ENCODE peak calls at places on chromosomes 6 and 20, in six cellular contexts. B is neuronal stem cell, W is H1, E is H9, K is IMR-90, G is mesenchymal stem cell. Z is an unnamed sample.

GRCh38 chr6:108660251-108660650 is 99.5 kb downstream of the FOXO3 start:
- DNase-seq in B (no peak), W (no peak), E (no peak), K (no peak), G (no peak), Z (no peak)

GRCh38 chr6:112117554-112117953 is 30.2 kb downstream of the FAM229B start:
- DNase-seq in B (no peak), W (no peak), E (no peak), K (peak; percentile 62), G (peak; percentile 24), Z (no peak)

GRCh38 chr6:20564269-20564668 is 30.0 kb downstream of the CDKAL1 start:
- DNase-seq in B (peak; percentile 12), W (no peak), E (no peak), K (peak; percentile 27), G (peak; percentile 37), Z (no peak)

GRCh38 chr20:7868108-7868507 is 72.2 kb downstream of the HAO1 start:
- DNase-seq in B (no peak), W (no peak), E (no peak), K (no peak), G (no peak), Z (no peak)

GRCh38 chr20:63172726-63173125 is 43.2 kb downstream of the YTHDF1 start:
- DNase-seq in B (no peak), W (peak; percentile 82), E (peak; percentile 71), K (no peak), G (no peak), Z (no peak)

GRCh38 chr6:23302499-23302898 is 733.1 kb downstream of the HDGFL1 start:
- DNase-seq in B (no peak), W (no peak), E (no peak), K (no peak), G (no peak), Z (no peak)

GRCh38 chr6:39812853-39813533 is 20.8 kb downstream of the DAAM2 start:
- DNase-seq in B (no peak), W (no peak), E (no peak), K (peak; percentile 68), G (peak; percentile 79), Z (no peak)

GRCh38 chr6:41450581-41450980 is 95.6 kb upstream of the FOXP4 start:
- DNase-seq in B (no peak), W (no peak), E (no peak), K (no peak), G (no peak), Z (no peak)

GRCh38 chr6:16413399-16413798 is 175.0 kb downstream of the GMPR start:
- DNase-seq in B (no peak), W (no peak), E (no peak), K (peak; percentile 37), G (no peak), Z (no peak)

GRCh38 chr6:138182939-138183791 is 21.4 kb downstream of the ARFGEF3 start:
- DNase-seq in B (no peak), W (peak; percentile 55), E (peak; percentile 38), K (no peak), G (no peak), Z (no peak)

GRCh38 chr20:23144856-23145255 is 58.7 kb upstream of the CD93 start:
- DNase-seq in B (no peak), W (no peak), E (no peak), K (no peak), G (no peak), Z (no peak)

GRCh38 chr20:15045246-15045645 is 707.8 kb upstream of the FLRT3 start:
- DNase-seq in B (no peak), W (no peak), E (no peak), K (no peak), G (no peak), Z (no peak)

GRCh38 chr20:11890331-11891080 is 27.2 kb upstream of the BTBD3 start:
- DNase-seq in B (peak; percentile 91), W (peak; percentile 92), E (peak; percentile 97), K (peak; percentile 91), G (peak; percentile 89), Z (peak; percentile 99)

GRCh38 chr20:38590682-38591483 is 9.9 kb downstream of the ADIG start:
- DNase-seq in B (no peak), W (no peak), E (no peak), K (no peak), G (no peak), Z (no peak)

GRCh38 chr6:27867051-27867940 is 44.9 kb downstream of the OR2B2 start:
- DNase-seq in B (peak; percentile 60), W (peak; percentile 94), E (peak; percentile 86), K (peak; percentile 78), G (peak; percentile 81), Z (peak; percentile 41)

GRCh38 chr6:47440722-47441121 is 36.9 kb upstream of the CD2AP start:
- DNase-seq in B (no peak), W (no peak), E (no peak), K (no peak), G (no peak), Z (no peak)

GRCh38 chr6:42569102-42570028 is 5.5 kb downstream of the UBR2 start:
- DNase-seq in B (no peak), W (no peak), E (no peak), K (peak; percentile 95), G (peak; percentile 85), Z (peak; percentile 56)

GRCh38 chr6:169723991-169724553 is at the start of gene PHF10:
- DNase-seq in B (peak; percentile 56), W (no peak), E (no peak), K (no peak), G (peak; percentile 37), Z (no peak)

GRCh38 chr20:41154436-41155176 is 17.3 kb downstream of the PLCG1 start:
- DNase-seq in B (no peak), W (no peak), E (no peak), K (no peak), G (no peak), Z (no peak)

DNA sequence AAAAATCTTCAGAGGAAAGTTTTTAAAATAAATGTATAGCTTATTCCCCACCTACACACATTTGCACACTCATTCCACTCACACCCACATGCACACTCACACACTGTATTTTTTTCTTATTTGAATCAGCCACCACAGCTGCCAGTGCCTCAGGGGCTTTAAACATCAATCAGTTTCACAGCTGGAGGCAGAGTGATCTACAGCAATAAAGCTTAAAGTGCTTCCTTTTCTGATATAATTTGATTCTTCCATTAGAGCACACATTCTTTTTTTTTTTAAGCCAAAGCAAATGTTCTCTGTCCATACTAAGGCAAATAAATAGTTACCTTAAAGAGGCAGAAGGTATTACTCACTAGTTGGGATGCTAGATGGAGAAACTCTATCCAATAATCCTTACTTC is 498.8 kb upstream of the POU3F2 start:
- DNase-seq in B (no peak), W (no peak), E (no peak), K (no peak), G (no peak), Z (no peak)
- H4K91ac ChIP-seq in B (no peak overlapping the region), W (no peak overlapping the region), E (no peak overlapping the region), K (no peak overlapping the region), G (no peak overlapping the region), Z (no peak overlapping the region)

GRCh38 chr20:13432126-13432525 is 206.6 kb downstream of the TASP1 start:
- DNase-seq in B (no peak), W (no peak), E (no peak), K (no peak), G (peak; percentile 22), Z (no peak)

GRCh38 chr20:13428684-13429083 is 207.6 kb downstream of the ISM1 start:
- DNase-seq in B (no peak), W (no peak), E (no peak), K (no peak), G (no peak), Z (no peak)

GRCh38 chr20:13425401-13425800 is 204.3 kb downstream of the ISM1 start:
- DNase-seq in B (no peak), W (no peak), E (no peak), K (no peak), G (no peak), Z (no peak)

GRCh38 chr20:13426870-13427269 is 205.8 kb downstream of the ISM1 start:
- DNase-seq in B (no peak), W (no peak), E (no peak), K (no peak), G (no peak), Z (peak; percentile 68)

GRCh38 chr20:13430346-13431002 is 208.3 kb downstream of the TASP1 start:
- DNase-seq in B (no peak), W (no peak), E (no peak), K (peak; percentile 29), G (no peak), Z (peak; percentile 16)
- H3K4me2 ChIP-seq in B (no peak overlapping the region), W (no peak overlapping the region), E (no peak overlapping the region), K (no peak overlapping the region), G (no peak overlapping the region), Z (no peak overlapping the region)

GRCh38 chr6:131890091-131890490 is 61.1 kb downstream of the CCN2 start:
- DNase-seq in B (no peak), W (no peak), E (no peak), K (no peak), G (no peak), Z (no peak)

GRCh38 chr6:131885237-131885636 is 65.9 kb downstream of the CCN2 start:
- DNase-seq in B (no peak), W (no peak), E (no peak), K (no peak), G (no peak), Z (no peak)

GRCh38 chr6:131886517-131886916 is 64.7 kb downstream of the CCN2 start:
- DNase-seq in B (no peak), W (no peak), E (no peak), K (no peak), G (no peak), Z (no peak)
- H4K91ac ChIP-seq in B (no peak overlapping the region), W (no peak overlapping the region), E (no peak overlapping the region), K (no peak overlapping the region), G (no peak overlapping the region), Z (no peak overlapping the region)

GRCh38 chr6:154284313-154284853 is 72.2 kb downstream of the IPCEF1 start:
- DNase-seq in B (no peak), W (no peak), E (no peak), K (no peak), G (no peak), Z (no peak)
- H3K4me2 ChIP-seq in B (no peak overlapping the region), W (no peak overlapping the region), E (no peak overlapping the region), K (no peak overlapping the region), G (no peak overlapping the region), Z (no peak overlapping the region)

DNA sequence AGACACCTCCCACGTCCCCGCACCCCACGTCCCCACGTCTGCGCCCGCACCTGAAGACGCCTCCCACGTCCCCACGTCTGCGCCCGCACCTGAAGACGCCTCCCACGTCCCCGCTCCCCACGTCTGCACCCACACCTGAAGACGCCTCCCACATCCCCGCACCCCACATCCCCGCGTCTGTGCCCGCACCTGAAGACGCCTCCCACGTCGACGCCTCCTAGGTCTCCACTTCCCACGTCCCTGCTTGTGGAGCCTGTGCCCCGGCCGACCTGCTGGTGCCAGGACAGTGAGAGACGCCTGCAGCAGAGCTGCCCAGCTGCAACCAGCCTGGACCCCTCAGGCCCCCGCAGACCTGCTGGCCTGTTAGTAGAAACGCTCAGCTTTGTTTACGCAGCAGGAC is 22.6 kb downstream of the ANKRD60 start:
- DNase-seq in B (no peak), W (no peak), E (no peak), K (no peak), G (no peak), Z (no peak)
- H4K91ac ChIP-seq in B (no peak overlapping the region), W (no peak overlapping the region), E (no peak overlapping the region), K (no peak overlapping the region), G (no peak overlapping the region), Z (no peak overlapping the region)

GRCh38 chr6:85460154-85460950 is 10.5 kb downstream of the NT5E start:
- DNase-seq in B (no peak), W (no peak), E (no peak), K (no peak), G (peak; percentile 27), Z (no peak)
- H3K4me2 ChIP-seq in B (no peak overlapping the region), W (no peak overlapping the region), E (no peak overlapping the region), K (peak overlapping the region; percentile 16), G (no peak overlapping the region), Z (no peak overlapping the region)

Z was measured in trophoblast cell.